ENCODE peak calls at places on chromosomes 3 and 15, in six cellular contexts. F is heart left ventricle, H is pancreas, E is cardiac muscle cell, Y is mammary epithelial cell, C is IMR-90. L is an unnamed sample.

GRCh38 chr3:174202561-174202960 is 656.6 kb upstream of the NAALADL2 start:
- DNase-seq in F (no peak), H (no peak), E (no peak), Y (no peak), C (peak), L (no peak)

GRCh38 chr15:27826411-27826810 is 272.7 kb downstream of the OCA2 start:
- DNase-seq in F (no peak), H (no peak), E (no peak), Y (no peak), C (no peak), L (no peak)

GRCh38 chr3:110711851-110712396 is 359.7 kb upstream of the NECTIN3 start:
- DNase-seq in F (no peak), H (no peak), E (no peak), Y (no peak), C (peak), L (no peak)

GRCh38 chr15:88690331-88690730 is 51.5 kb downstream of the ISG20 start:
- DNase-seq in F (no peak), H (no peak), E (no peak), Y (peak), C (no peak), L (no peak)

GRCh38 chr15:57554063-57554820 is 37.5 kb upstream of the MYZAP start:
- DNase-seq in F (no peak), H (no peak), E (no peak), Y (no peak), C (no peak), L (no peak)

GRCh38 chr3:100963041-100963440 is 30.2 kb downstream of the ABI3BP start:
- DNase-seq in F (no peak), H (no peak), E (no peak), Y (peak), C (no peak), L (no peak)

GRCh38 chr15:80679167-80679804 is 15.8 kb upstream of the ABHD17C start:
- DNase-seq in F (no peak), H (no peak), E (no peak), Y (peak), C (no peak), L (no peak)

GRCh38 chr3:111998661-111999641 is at the start of gene TAGLN3:
- DNase-seq in F (no peak), H (peak), E (peak), Y (peak), C (no peak), L (peak)

GRCh38 chr3:49841126-49841525 is 15.2 kb downstream of the TRAIP start:
- DNase-seq in F (no peak), H (no peak), E (peak), Y (no peak), C (no peak), L (no peak)

GRCh38 chr15:41562258-41562657 is 3.2 kb downstream of the TYRO3 start:
- DNase-seq in F (no peak), H (no peak), E (no peak), Y (no peak), C (no peak), L (no peak)

GRCh38 chr3:18946524-18946923 is 201.8 kb upstream of the KCNH8 start:
- DNase-seq in F (no peak), H (no peak), E (peak), Y (peak), C (no peak), L (no peak)

GRCh38 chr3:136444581-136444980 is 194.4 kb downstream of the PCCB start:
- DNase-seq in F (no peak), H (no peak), E (no peak), Y (no peak), C (peak), L (no peak)

GRCh38 chr3:134757549-134758069 is 37.5 kb upstream of the EPHB1 start:
- DNase-seq in F (no peak), H (no peak), E (no peak), Y (no peak), C (no peak), L (no peak)

GRCh38 chr3:135503429-135504083 is 462.0 kb upstream of the PPP2R3A start:
- DNase-seq in F (peak), H (peak), E (peak), Y (peak), C (peak), L (peak)

DNA sequence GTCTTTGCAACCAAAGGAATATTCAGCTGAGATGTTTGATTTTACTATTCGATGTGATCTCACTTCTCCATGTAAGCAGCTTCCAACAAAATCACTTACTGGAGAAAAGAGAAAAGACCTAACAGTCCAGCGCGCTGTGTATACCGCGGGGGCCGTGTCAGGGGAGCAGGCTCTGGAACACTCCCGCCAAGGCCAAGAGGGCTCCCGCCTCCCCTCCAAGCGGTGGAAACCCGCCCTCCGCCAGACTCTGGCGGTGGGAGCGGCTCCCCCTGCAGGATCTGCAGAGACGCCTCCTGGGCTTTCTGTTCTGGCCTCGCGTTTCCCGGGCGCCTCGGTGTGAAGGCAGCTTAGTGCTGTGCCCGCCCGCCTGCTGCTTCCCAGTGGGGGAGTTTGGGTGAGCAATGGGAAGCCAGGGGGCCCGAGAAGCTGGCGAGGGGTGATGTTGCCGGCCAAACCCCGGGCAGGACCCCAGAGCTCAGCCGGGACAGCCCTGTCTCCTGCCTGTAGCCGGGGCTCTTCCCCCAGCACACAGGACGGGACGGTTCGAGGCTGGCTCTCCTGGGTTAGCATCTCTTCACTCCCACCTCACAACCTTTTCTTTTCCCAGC is 36.3 kb downstream of the CHST14 start:
- DNase-seq in F (peak), H (peak), E (peak), Y (peak), C (peak), L (peak)
- TF ChIP-seq CTCF in F (peak), H (peak), E (peak), Y (peak), C (peak), L (peak)

GRCh38 chr3:171553085-171553484 is 92.9 kb upstream of the TNIK start:
- DNase-seq in F (no peak), H (no peak), E (no peak), Y (no peak), C (no peak), L (no peak)
- H3K27ac ChIP-seq in F (no peak), H (no peak), E (no peak), Y (no peak), C (no peak), L (no peak)

DNA sequence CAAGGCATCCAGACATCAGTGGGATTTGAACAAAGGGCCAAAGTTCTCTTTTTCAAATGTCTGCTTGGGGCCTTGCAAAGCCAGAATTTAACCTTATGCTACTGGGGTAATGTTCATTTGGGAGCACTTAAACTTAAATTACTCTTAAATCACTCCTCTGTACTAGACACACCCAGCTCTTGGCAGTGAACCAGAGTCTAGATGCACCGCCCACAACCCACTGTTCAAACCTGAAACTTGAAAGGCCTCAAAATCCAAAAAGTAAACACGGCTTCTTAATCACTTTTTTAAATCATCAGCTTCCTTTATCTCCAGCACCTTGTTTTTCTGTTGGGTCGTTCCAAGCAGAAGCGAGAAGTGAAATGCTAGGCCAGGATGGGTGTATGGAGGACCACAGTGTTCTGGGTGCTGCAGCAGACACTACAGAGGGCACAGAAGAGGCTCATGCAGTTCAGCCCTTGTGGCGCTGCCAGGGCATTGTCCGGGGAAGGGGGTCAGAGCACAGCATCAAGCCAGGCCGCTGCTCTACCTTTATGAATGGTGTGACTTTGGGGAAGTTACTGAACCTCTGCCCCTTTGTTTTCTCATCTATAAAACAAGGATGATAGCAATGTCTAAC is 28.8 kb downstream of the MECOM start:
- DNase-seq in F (peak), H (peak), E (no peak), Y (peak), C (no peak), L (peak)
- TF ChIP-seq CTCF in F (no peak), H (no peak), E (no peak), Y (no peak), C (no peak), L (no peak)

GRCh38 chr3:15781131-15781530 is 16.6 kb downstream of the ANKRD28 start:
- DNase-seq in F (no peak), H (no peak), E (no peak), Y (no peak), C (no peak), L (no peak)

GRCh38 chr3:15778332-15778858 is 19.4 kb downstream of the ANKRD28 start:
- DNase-seq in F (no peak), H (no peak), E (no peak), Y (no peak), C (no peak), L (no peak)

GRCh38 chr3:15782429-15782828 is 15.3 kb downstream of the ANKRD28 start:
- DNase-seq in F (no peak), H (no peak), E (no peak), Y (no peak), C (no peak), L (no peak)

GRCh38 chr3:15781637-15782402 is 16.0 kb downstream of the ANKRD28 start:
- DNase-seq in F (no peak), H (no peak), E (no peak), Y (no peak), C (no peak), L (no peak)

GRCh38 chr3:15779111-15779510 is 18.7 kb downstream of the ANKRD28 start:
- DNase-seq in F (no peak), H (no peak), E (no peak), Y (no peak), C (no peak), L (no peak)
- H3K27ac ChIP-seq in F (no peak), H (no peak), E (no peak), Y (peak), C (no peak), L (no peak)

DNA sequence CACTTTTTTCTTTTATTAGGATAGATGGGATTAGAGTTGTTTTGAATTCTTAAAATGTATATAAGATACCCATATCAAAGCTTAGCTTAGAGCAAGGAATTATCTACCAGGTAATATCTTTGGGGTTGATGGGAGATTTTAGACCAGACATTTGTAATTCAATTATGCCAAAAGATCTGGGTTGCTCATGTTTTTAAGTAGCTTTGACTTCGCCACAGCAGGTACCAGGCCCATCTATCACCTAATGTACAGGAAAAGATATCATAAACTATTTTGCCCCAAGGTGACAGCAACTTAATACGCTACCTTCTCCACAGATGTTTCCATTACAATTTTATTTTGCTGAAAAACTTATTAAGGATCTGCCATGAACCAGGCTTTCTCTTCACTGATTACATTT is 514.6 kb upstream of the ADAMTS9 start:
- DNase-seq in F (no peak), H (no peak), E (no peak), Y (no peak), C (no peak), L (no peak)
- TF ChIP-seq CTCF in F (no peak), H (no peak), E (no peak), Y (no peak), C (no peak), L (no peak)

GRCh38 chr3:128782282-128783146 is 56.5 kb downstream of the RAB7A start:
- DNase-seq in F (no peak), H (no peak), E (no peak), Y (no peak), C (no peak), L (no peak)

GRCh38 chr3:128784843-128785242 is 58.9 kb downstream of the RAB7A start:
- DNase-seq in F (no peak), H (no peak), E (no peak), Y (no peak), C (no peak), L (no peak)

GRCh38 chr3:128786434-128787020 is 60.5 kb downstream of the RAB7A start:
- DNase-seq in F (no peak), H (no peak), E (no peak), Y (no peak), C (peak), L (no peak)

GRCh38 chr3:128783774-128784173 is 57.8 kb downstream of the RAB7A start:
- DNase-seq in F (no peak), H (no peak), E (no peak), Y (no peak), C (no peak), L (no peak)

DNA sequence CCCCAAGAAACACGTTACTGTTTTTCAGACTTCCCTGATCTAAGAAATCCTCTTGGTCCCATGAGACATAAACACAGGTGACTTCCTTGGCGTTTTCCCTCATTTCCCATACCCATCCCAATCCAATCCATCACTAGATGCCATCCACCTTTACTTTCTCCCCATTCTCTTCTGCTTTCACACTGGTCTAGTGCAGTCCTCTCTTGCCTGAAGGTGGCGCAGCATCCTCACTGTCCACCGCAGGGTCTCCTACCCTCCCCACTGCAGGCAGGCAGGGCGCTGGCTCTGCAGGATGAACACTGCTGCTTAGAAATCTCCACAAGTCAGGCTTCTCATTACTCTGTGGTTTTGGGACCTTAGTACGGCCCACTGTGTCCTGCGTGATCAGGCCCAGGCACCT is 58.2 kb downstream of the RAB7A start:
- DNase-seq in F (peak), H (no peak), E (peak), Y (no peak), C (no peak), L (no peak)
- H3K27ac ChIP-seq in F (peak), H (no peak), E (no peak), Y (no peak), C (no peak), L (no peak)

GRCh38 chr3:66149269-66149668 is 71.5 kb upstream of the SLC25A26 start:
- DNase-seq in F (no peak), H (no peak), E (no peak), Y (no peak), C (no peak), L (no peak)

GRCh38 chr3:66153961-66154923 is 66.6 kb upstream of the SLC25A26 start:
- DNase-seq in F (no peak), H (no peak), E (peak), Y (no peak), C (peak), L (no peak)

GRCh38 chr3:66152336-66152735 is 68.5 kb upstream of the SLC25A26 start:
- DNase-seq in F (no peak), H (no peak), E (no peak), Y (no peak), C (no peak), L (no peak)

GRCh38 chr3:66150977-66151376 is 69.8 kb upstream of the SLC25A26 start:
- DNase-seq in F (no peak), H (no peak), E (no peak), Y (no peak), C (no peak), L (no peak)

DNA sequence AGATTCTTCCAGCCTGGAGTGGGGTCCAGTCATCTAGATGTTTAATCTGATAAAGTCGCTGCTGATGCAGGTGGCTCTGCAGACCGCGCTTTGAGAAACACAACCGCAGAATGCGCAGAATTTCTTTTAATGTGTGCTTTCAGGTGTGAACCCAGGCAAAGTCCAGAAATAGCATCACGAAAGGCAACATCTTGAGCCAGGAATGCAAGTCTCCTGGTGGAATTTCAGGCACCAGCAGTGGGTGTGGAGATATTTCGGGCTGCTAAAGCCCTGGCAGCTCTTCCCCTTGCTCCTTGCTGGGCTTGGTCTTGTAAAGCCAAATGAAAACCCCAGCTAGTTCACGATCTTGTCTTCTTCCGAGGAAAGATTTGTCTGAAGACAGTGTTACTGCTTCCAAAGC is 67.3 kb upstream of the SLC25A26 start:
- DNase-seq in F (no peak), H (no peak), E (peak), Y (no peak), C (no peak), L (no peak)
- TF ChIP-seq CTCF in F (no peak), H (no peak), E (no peak), Y (no peak), C (no peak), L (no peak)